ENCODE peak calls at places on chromosome 13, in eight cellular contexts. One of them, this sample, is unnamed.

GRCh38 chr13:44136693-44137268 is 236.8 kb upstream of the SERP2 start:
- DNase-seq in glutamatergic neuron: no peak
- DNase-seq in GM04504: no peak
- DNase-seq in activated CD4-positive, CD25-positive, alpha-beta regulatory T cell treated with anti-CD3 and anti-CD28 coated beads, Interleukin-2, amount 50 U/mL, for 16 hours: no peak
- DNase-seq in SW 1271: no peak
- DNase-seq in IMR-90: no peak
- DNase-seq in T-helper 2 cell: no peak
- DNase-seq in heart left ventricle: no peak
- DNase-seq in this sample: no peak

GRCh38 chr13:50466554-50466953 is 376.9 kb downstream of the DLEU7 start:
- DNase-seq in glutamatergic neuron: no peak
- DNase-seq in GM04504: no peak
- DNase-seq in activated CD4-positive, CD25-positive, alpha-beta regulatory T cell treated with anti-CD3 and anti-CD28 coated beads, Interleukin-2, amount 50 U/mL, for 16 hours: no peak
- DNase-seq in SW 1271: no peak
- DNase-seq in IMR-90: no peak
- DNase-seq in T-helper 2 cell: no peak
- DNase-seq in heart left ventricle: no peak
- DNase-seq in this sample: no peak

GRCh38 chr13:51539887-51540286 is 44.4 kb upstream of the WDFY2 start:
- DNase-seq in glutamatergic neuron: no peak
- DNase-seq in GM04504: no peak
- DNase-seq in activated CD4-positive, CD25-positive, alpha-beta regulatory T cell treated with anti-CD3 and anti-CD28 coated beads, Interleukin-2, amount 50 U/mL, for 16 hours: no peak
- DNase-seq in SW 1271: no peak
- DNase-seq in IMR-90: peak; percentile 67
- DNase-seq in T-helper 2 cell: no peak
- DNase-seq in heart left ventricle: no peak
- DNase-seq in this sample: no peak

GRCh38 chr13:73656863-73657262 is 477.3 kb downstream of the KLF12 start:
- DNase-seq in glutamatergic neuron: no peak
- DNase-seq in GM04504: no peak
- DNase-seq in activated CD4-positive, CD25-positive, alpha-beta regulatory T cell treated with anti-CD3 and anti-CD28 coated beads, Interleukin-2, amount 50 U/mL, for 16 hours: no peak
- DNase-seq in SW 1271: no peak
- DNase-seq in IMR-90: peak; percentile 42
- DNase-seq in T-helper 2 cell: no peak
- DNase-seq in heart left ventricle: no peak
- DNase-seq in this sample: no peak

GRCh38 chr13:24698686-24699085 is 18.5 kb downstream of the ATP12A start:
- DNase-seq in glutamatergic neuron: no peak
- DNase-seq in GM04504: no peak
- DNase-seq in activated CD4-positive, CD25-positive, alpha-beta regulatory T cell treated with anti-CD3 and anti-CD28 coated beads, Interleukin-2, amount 50 U/mL, for 16 hours: no peak
- DNase-seq in SW 1271: no peak
- DNase-seq in IMR-90: no peak
- DNase-seq in T-helper 2 cell: no peak
- DNase-seq in heart left ventricle: no peak
- DNase-seq in this sample: no peak

GRCh38 chr13:100156786-100157185 is 67.9 kb downstream of the PCCA start:
- DNase-seq in glutamatergic neuron: no peak
- DNase-seq in GM04504: no peak
- DNase-seq in activated CD4-positive, CD25-positive, alpha-beta regulatory T cell treated with anti-CD3 and anti-CD28 coated beads, Interleukin-2, amount 50 U/mL, for 16 hours: no peak
- DNase-seq in SW 1271: no peak
- DNase-seq in IMR-90: no peak
- DNase-seq in T-helper 2 cell: no peak
- DNase-seq in heart left ventricle: no peak
- DNase-seq in this sample: no peak

GRCh38 chr13:40776681-40777165 is 5.7 kb upstream of the MRPS31 start:
- DNase-seq in glutamatergic neuron: no peak
- DNase-seq in GM04504: no peak
- DNase-seq in activated CD4-positive, CD25-positive, alpha-beta regulatory T cell treated with anti-CD3 and anti-CD28 coated beads, Interleukin-2, amount 50 U/mL, for 16 hours: peak; percentile 50
- DNase-seq in SW 1271: no peak
- DNase-seq in IMR-90: peak; percentile 55
- DNase-seq in T-helper 2 cell: peak; percentile 63
- DNase-seq in heart left ventricle: no peak
- DNase-seq in this sample: peak; percentile 64

GRCh38 chr13:112792511-112792910 is 102.7 kb downstream of the ATP11A start:
- DNase-seq in glutamatergic neuron: no peak
- DNase-seq in GM04504: no peak
- DNase-seq in activated CD4-positive, CD25-positive, alpha-beta regulatory T cell treated with anti-CD3 and anti-CD28 coated beads, Interleukin-2, amount 50 U/mL, for 16 hours: no peak
- DNase-seq in SW 1271: no peak
- DNase-seq in IMR-90: no peak
- DNase-seq in T-helper 2 cell: no peak
- DNase-seq in heart left ventricle: no peak
- DNase-seq in this sample: no peak

GRCh38 chr13:41345165-41345920 is 34.3 kb downstream of the NAA16 start:
- DNase-seq in glutamatergic neuron: no peak
- DNase-seq in GM04504: no peak
- DNase-seq in activated CD4-positive, CD25-positive, alpha-beta regulatory T cell treated with anti-CD3 and anti-CD28 coated beads, Interleukin-2, amount 50 U/mL, for 16 hours: no peak
- DNase-seq in SW 1271: no peak
- DNase-seq in IMR-90: no peak
- DNase-seq in T-helper 2 cell: no peak
- DNase-seq in heart left ventricle: no peak
- DNase-seq in this sample: no peak

GRCh38 chr13:109971006-109971744 is 184.8 kb upstream of the IRS2 start:
- DNase-seq in glutamatergic neuron: no peak
- DNase-seq in GM04504: peak; percentile 55
- DNase-seq in activated CD4-positive, CD25-positive, alpha-beta regulatory T cell treated with anti-CD3 and anti-CD28 coated beads, Interleukin-2, amount 50 U/mL, for 16 hours: no peak
- DNase-seq in SW 1271: no peak
- DNase-seq in IMR-90: no peak
- DNase-seq in T-helper 2 cell: no peak
- DNase-seq in heart left ventricle: no peak
- DNase-seq in this sample: no peak

GRCh38 chr13:113907637-113908617 is 44.1 kb upstream of the GAS6 start:
- DNase-seq in glutamatergic neuron: no peak
- DNase-seq in GM04504: no peak
- DNase-seq in activated CD4-positive, CD25-positive, alpha-beta regulatory T cell treated with anti-CD3 and anti-CD28 coated beads, Interleukin-2, amount 50 U/mL, for 16 hours: no peak
- DNase-seq in SW 1271: no peak
- DNase-seq in IMR-90: peak; percentile 97
- DNase-seq in T-helper 2 cell: no peak
- DNase-seq in heart left ventricle: no peak
- DNase-seq in this sample: no peak

GRCh38 chr13:26971990-26972888 is 199.4 kb downstream of the USP12 start:
- DNase-seq in glutamatergic neuron: no peak
- DNase-seq in GM04504: no peak
- DNase-seq in activated CD4-positive, CD25-positive, alpha-beta regulatory T cell treated with anti-CD3 and anti-CD28 coated beads, Interleukin-2, amount 50 U/mL, for 16 hours: no peak
- DNase-seq in SW 1271: peak; percentile 8
- DNase-seq in IMR-90: peak; percentile 20
- DNase-seq in T-helper 2 cell: no peak
- DNase-seq in heart left ventricle: peak; percentile 34
- DNase-seq in this sample: no peak

GRCh38 chr13:98443329-98443728 is 133.6 kb downstream of the STK24 start:
- DNase-seq in glutamatergic neuron: no peak
- DNase-seq in GM04504: peak; percentile 83
- DNase-seq in activated CD4-positive, CD25-positive, alpha-beta regulatory T cell treated with anti-CD3 and anti-CD28 coated beads, Interleukin-2, amount 50 U/mL, for 16 hours: no peak
- DNase-seq in SW 1271: peak; percentile 22
- DNase-seq in IMR-90: peak; percentile 92
- DNase-seq in T-helper 2 cell: no peak
- DNase-seq in heart left ventricle: no peak
- DNase-seq in this sample: no peak

GRCh38 chr13:83515267-83515666 is 367.0 kb downstream of the SLITRK1 start:
- DNase-seq in glutamatergic neuron: no peak
- DNase-seq in GM04504: peak; percentile 9
- DNase-seq in activated CD4-positive, CD25-positive, alpha-beta regulatory T cell treated with anti-CD3 and anti-CD28 coated beads, Interleukin-2, amount 50 U/mL, for 16 hours: no peak
- DNase-seq in SW 1271: no peak
- DNase-seq in IMR-90: peak; percentile 22
- DNase-seq in T-helper 2 cell: no peak
- DNase-seq in heart left ventricle: no peak
- DNase-seq in this sample: no peak

GRCh38 chr13:44938854-44939253 is 50.4 kb downstream of the NUFIP1 start:
- DNase-seq in glutamatergic neuron: no peak
- DNase-seq in GM04504: no peak
- DNase-seq in activated CD4-positive, CD25-positive, alpha-beta regulatory T cell treated with anti-CD3 and anti-CD28 coated beads, Interleukin-2, amount 50 U/mL, for 16 hours: no peak
- DNase-seq in SW 1271: no peak
- DNase-seq in IMR-90: no peak
- DNase-seq in T-helper 2 cell: no peak
- DNase-seq in heart left ventricle: no peak
- DNase-seq in this sample: no peak

GRCh38 chr13:93037780-93038179 is 188.8 kb upstream of the GPC6 start:
- DNase-seq in glutamatergic neuron: no peak
- DNase-seq in GM04504: no peak
- DNase-seq in activated CD4-positive, CD25-positive, alpha-beta regulatory T cell treated with anti-CD3 and anti-CD28 coated beads, Interleukin-2, amount 50 U/mL, for 16 hours: no peak
- DNase-seq in SW 1271: no peak
- DNase-seq in IMR-90: no peak
- DNase-seq in T-helper 2 cell: no peak
- DNase-seq in heart left ventricle: no peak
- DNase-seq in this sample: no peak

GRCh38 chr13:46340631-46341111 is 46.4 kb downstream of the RUBCNL start:
- DNase-seq in glutamatergic neuron: no peak
- DNase-seq in GM04504: no peak
- DNase-seq in activated CD4-positive, CD25-positive, alpha-beta regulatory T cell treated with anti-CD3 and anti-CD28 coated beads, Interleukin-2, amount 50 U/mL, for 16 hours: no peak
- DNase-seq in SW 1271: no peak
- DNase-seq in IMR-90: no peak
- DNase-seq in T-helper 2 cell: no peak
- DNase-seq in heart left ventricle: no peak
- DNase-seq in this sample: no peak

GRCh38 chr13:36282818-36283432 is 14.7 kb downstream of the CCDC169 start:
- DNase-seq in glutamatergic neuron: no peak
- DNase-seq in GM04504: no peak
- DNase-seq in activated CD4-positive, CD25-positive, alpha-beta regulatory T cell treated with anti-CD3 and anti-CD28 coated beads, Interleukin-2, amount 50 U/mL, for 16 hours: no peak
- DNase-seq in SW 1271: no peak
- DNase-seq in IMR-90: peak; percentile 57
- DNase-seq in T-helper 2 cell: no peak
- DNase-seq in heart left ventricle: no peak
- DNase-seq in this sample: no peak

GRCh38 chr13:67219113-67219512 is 11.0 kb downstream of the PCDH9 start:
- DNase-seq in glutamatergic neuron: no peak
- DNase-seq in GM04504: no peak
- DNase-seq in activated CD4-positive, CD25-positive, alpha-beta regulatory T cell treated with anti-CD3 and anti-CD28 coated beads, Interleukin-2, amount 50 U/mL, for 16 hours: no peak
- DNase-seq in SW 1271: no peak
- DNase-seq in IMR-90: no peak
- DNase-seq in T-helper 2 cell: no peak
- DNase-seq in heart left ventricle: no peak
- DNase-seq in this sample: no peak